ENCODE peak calls at places on chromosomes 6 and 20, in seven cellular contexts. V, G, I, N, H, W and J are unnamed samples.

GRCh38 chr6:130962951-130963350 is 100.1 kb downstream of the EPB41L2 start:
- DNase-seq in G (no peak), H (no peak), V (no peak), I (no peak), N (no peak), W (no peak), J (no peak)

GRCh38 chr6:35311390-35312075 is 13.9 kb downstream of the DEF6 start:
- DNase-seq in G (peak), I (peak), W (no peak), H (no peak), N (no peak), V (no peak), J (no peak)

GRCh38 chr6:138724015-138724414 is 49.6 kb upstream of the CCDC28A start:
- DNase-seq in V (peak), N (peak), I (no peak), W (peak), G (no peak), H (no peak), J (peak)

GRCh38 chr6:148177589-148178233 is 164.9 kb upstream of the SASH1 start:
- DNase-seq in I (no peak), W (peak), H (peak), V (peak), N (peak), G (no peak), J (peak)

GRCh38 chr6:145214570-145214969 is 520.8 kb downstream of the EPM2A start:
- DNase-seq in N (no peak), V (peak), W (peak), H (peak), I (no peak), G (no peak), J (no peak)

GRCh38 chr20:55160022-55160421 is 684.6 kb downstream of the DOK5 start:
- DNase-seq in V (no peak), W (no peak), H (peak), G (no peak), N (no peak), I (no peak), J (no peak)

GRCh38 chr6:111894272-111894671 is 21.0 kb upstream of the FYN start:
- DNase-seq in W (peak), G (no peak), H (peak), V (peak), I (no peak), N (no peak), J (no peak)

GRCh38 chr6:15421945-15422733 is 176.3 kb downstream of the JARID2 start:
- DNase-seq in V (no peak), N (no peak), H (no peak), G (no peak), W (no peak), I (no peak), J (no peak)

GRCh38 chr6:12818324-12818723 is 101.8 kb downstream of the PHACTR1 start:
- DNase-seq in N (no peak), G (no peak), I (no peak), H (no peak), V (peak), W (no peak), J (no peak)

GRCh38 chr6:37525460-37526357 is 26.0 kb upstream of the CCDC167 start:
- DNase-seq in W (peak), G (no peak), I (no peak), N (no peak), H (no peak), V (peak), J (no peak)

GRCh38 chr6:152975204-152975915 is 7.5 kb downstream of the FBXO5 start:
- DNase-seq in G (no peak), I (no peak), W (no peak), N (no peak), H (no peak), V (no peak), J (no peak)

GRCh38 chr20:23048283-23049200 is 930 bp downstream of the THBD start:
- DNase-seq in G (no peak), V (peak), H (peak), N (peak), I (no peak), W (peak), J (no peak)

GRCh38 chr6:79657238-79657637 is 26.1 kb downstream of the SH3BGRL2 start:
- DNase-seq in W (no peak), I (no peak), H (no peak), G (no peak), V (no peak), N (no peak), J (no peak)

GRCh38 chr20:17498181-17498580 is 33.0 kb downstream of the BFSP1 start:
- DNase-seq in H (peak), G (no peak), W (peak), N (no peak), V (no peak), I (no peak), J (no peak)

GRCh38 chr20:3670511-3670910 is 7.3 kb upstream of the GFRA4 start:
- DNase-seq in G (no peak), H (no peak), W (peak), N (no peak), I (no peak), V (peak), J (no peak)

GRCh38 chr20:38355161-38356012 is 9.1 kb downstream of the LBP start:
- DNase-seq in H (no peak), N (no peak), G (no peak), V (no peak), I (no peak), W (no peak), J (no peak)

GRCh38 chr20:17172826-17173420 is 53.9 kb upstream of the PCSK2 start:
- DNase-seq in N (no peak), V (no peak), W (no peak), G (no peak), I (no peak), H (no peak), J (no peak)

GRCh38 chr20:48465271-48465670 is 362.5 kb downstream of the PREX1 start:
- DNase-seq in V (no peak), W (no peak), G (no peak), H (no peak), N (no peak), I (no peak), J (no peak)

GRCh38 chr20:49676581-49677291 is 36.9 kb downstream of the B4GALT5 start:
- DNase-seq in V (peak), W (peak), G (peak), N (no peak), H (peak), I (peak), J (no peak)

GRCh38 chr20:61760321-61761112 is 305.2 kb downstream of the TAF4 start:
- DNase-seq in H (no peak), V (no peak), I (no peak), G (no peak), N (peak), W (no peak), J (no peak)

GRCh38 chr20:44970243-44970757 is 4.0 kb downstream of the STK4 start:
- DNase-seq in W (no peak), I (no peak), V (no peak), N (no peak), H (no peak), G (no peak), J (no peak)

GRCh38 chr6:76683985-76684384 is 611.5 kb upstream of the IMPG1 start:
- DNase-seq in V (no peak), H (no peak), N (no peak), G (no peak), W (no peak), I (no peak), J (no peak)

GRCh38 chr6:33195304-33196022 is 3.2 kb upstream of the COL11A2 start:
- DNase-seq in W (no peak), I (no peak), V (no peak), H (no peak), G (no peak), N (no peak), J (no peak)

GRCh38 chr20:62818592-62819493 is 2.0 kb downstream of the COL9A3 start:
- DNase-seq in V (peak), H (peak), I (no peak), W (peak), N (no peak), G (no peak), J (no peak)

GRCh38 chr6:34973547-34974248 is 84.6 kb downstream of the ANKS1A start:
- DNase-seq in G (no peak), W (peak), V (peak), H (no peak), I (no peak), N (no peak), J (no peak)

GRCh38 chr6:117467876-117468275 is 14.6 kb upstream of the DCBLD1 start:
- DNase-seq in V (no peak), H (no peak), W (no peak), I (no peak), G (no peak), N (no peak), J (no peak)

GRCh38 chr20:2299301-2299700 is 3.5 kb downstream of the TGM3 start:
- DNase-seq in W (no peak), G (no peak), N (peak), H (no peak), I (no peak), V (no peak), J (no peak)

GRCh38 chr6:46925563-46926253 is 4.0 kb upstream of the ADGRF5 start:
- DNase-seq in W (peak), I (no peak), H (peak), N (peak), V (peak), G (no peak), J (peak)

GRCh38 chr20:57896017-57896416 is 186.2 kb upstream of the PMEPA1 start:
- DNase-seq in H (no peak), G (no peak), V (no peak), I (no peak), N (no peak), W (no peak), J (no peak)

GRCh38 chr20:55471052-55472006 is 534.0 kb downstream of the CBLN4 start:
- DNase-seq in I (no peak), H (no peak), W (no peak), V (no peak), N (no peak), G (no peak), J (no peak)

GRCh38 chr20:46128310-46129151 is 10.4 kb downstream of the CD40 start:
- DNase-seq in H (no peak), N (no peak), I (no peak), G (no peak), V (peak), W (peak), J (no peak)

GRCh38 chr6:87656857-87657256 is 45.2 kb downstream of the AKIRIN2 start:
- DNase-seq in H (no peak), V (no peak), N (no peak), W (peak), G (no peak), I (no peak), J (no peak)

GRCh38 chr6:137927777-137928218 is 60.7 kb downstream of the TNFAIP3 start:
- DNase-seq in W (peak), I (peak), V (peak), H (peak), G (peak), N (no peak), J (no peak)

GRCh38 chr6:2900821-2901644 is 2.1 kb downstream of the SERPINB9 start:
- DNase-seq in H (no peak), W (peak), N (no peak), G (no peak), I (no peak), V (peak), J (no peak)

GRCh38 chr6:85354761-85355618 is 94.9 kb upstream of the NT5E start:
- DNase-seq in N (peak), H (peak), G (peak), W (peak), V (peak), I (peak), J (peak)

GRCh38 chr6:94501546-94501945 is 1075.8 kb upstream of the MANEA start:
- DNase-seq in H (peak), I (no peak), V (peak), N (no peak), W (no peak), G (no peak), J (no peak)

GRCh38 chr6:168118935-168119334 is 39.9 kb upstream of the FRMD1 start:
- DNase-seq in H (no peak), G (no peak), V (no peak), N (peak), I (no peak), W (no peak), J (no peak)

GRCh38 chr6:106103728-106104109 is 17.6 kb downstream of the PRDM1 start:
- DNase-seq in I (no peak), N (no peak), V (no peak), G (peak), H (peak), W (no peak), J (no peak)

GRCh38 chr20:7760261-7761048 is 179.8 kb downstream of the HAO1 start:
- DNase-seq in G (no peak), V (no peak), H (no peak), N (no peak), W (no peak), I (no peak), J (no peak)

GRCh38 chr6:136782021-136782770 is 10.1 kb downstream of the MAP3K5 start:
- DNase-seq in W (peak), G (no peak), V (peak), I (no peak), H (peak), N (no peak), J (no peak)

GRCh38 chr6:134621858-134622257 is 303.9 kb upstream of the SGK1 start:
- DNase-seq in G (no peak), V (no peak), N (no peak), H (peak), W (peak), I (no peak), J (no peak)
- H3K4me3 ChIP-seq in G (no peak), V (no peak), N (no peak), H (no peak), W (no peak), I (no peak), J (no peak)

GRCh38 chr20:35285806-35286076 is 1.2 kb upstream of the EIF6 start:
- DNase-seq in H (no peak), I (no peak), N (no peak), V (no peak), W (peak), G (no peak), J (no peak)
- H3K4me3 ChIP-seq in H (no peak), I (no peak), N (no peak), V (no peak), W (no peak), G (no peak), J (no peak)

DNA sequence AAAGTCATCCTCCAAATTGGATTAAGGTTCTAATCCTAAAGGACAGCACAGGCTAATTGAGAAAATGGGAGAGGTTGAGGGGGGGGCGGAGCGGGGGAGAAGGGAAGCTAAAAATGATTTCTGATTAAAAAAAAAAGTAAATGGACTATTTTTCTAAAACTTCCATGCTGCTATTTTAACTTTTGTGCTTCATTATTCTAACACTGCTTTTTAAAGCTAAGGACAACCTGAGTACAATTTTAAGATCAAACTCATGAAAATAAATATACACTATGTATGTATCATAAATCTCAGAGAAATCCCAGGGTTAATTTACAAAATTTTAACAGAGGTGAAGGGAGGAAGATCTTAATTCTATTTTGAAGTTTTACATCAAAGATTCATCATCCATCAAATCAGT is 4.4 kb downstream of the MAN1A1 start:
- DNase-seq in G (no peak), I (no peak), H (no peak), N (no peak), W (no peak), V (no peak), J (no peak)
- H3K4me3 ChIP-seq in G (no peak), I (no peak), H (no peak), N (peak), W (no peak), V (no peak), J (no peak)

GRCh38 chr6:158611600-158612041 is 32.9 kb downstream of the DYNLT1 start:
- DNase-seq in I (no peak), G (no peak), W (no peak), N (no peak), V (no peak), H (peak), J (no peak)
- H3K4me3 ChIP-seq in I (no peak), G (no peak), W (no peak), N (peak), V (no peak), H (no peak), J (no peak)

GRCh38 chr6:4128072-4128471 is 7.3 kb downstream of the ECI2 start:
- DNase-seq in W (no peak), H (no peak), V (no peak), I (no peak), N (no peak), G (no peak), J (no peak)

GRCh38 chr6:4129446-4129845 is 5.9 kb downstream of the ECI2 start:
- DNase-seq in I (no peak), G (no peak), W (no peak), H (no peak), N (no peak), V (no peak), J (no peak)

GRCh38 chr6:4130357-4130987 is 4.9 kb downstream of the ECI2 start:
- DNase-seq in N (no peak), W (no peak), G (no peak), H (no peak), I (no peak), V (no peak), J (no peak)

GRCh38 chr6:4125933-4126864 is 9.2 kb downstream of the ECI2 start:
- DNase-seq in V (peak), H (peak), I (no peak), G (no peak), N (no peak), W (peak), J (peak)

DNA sequence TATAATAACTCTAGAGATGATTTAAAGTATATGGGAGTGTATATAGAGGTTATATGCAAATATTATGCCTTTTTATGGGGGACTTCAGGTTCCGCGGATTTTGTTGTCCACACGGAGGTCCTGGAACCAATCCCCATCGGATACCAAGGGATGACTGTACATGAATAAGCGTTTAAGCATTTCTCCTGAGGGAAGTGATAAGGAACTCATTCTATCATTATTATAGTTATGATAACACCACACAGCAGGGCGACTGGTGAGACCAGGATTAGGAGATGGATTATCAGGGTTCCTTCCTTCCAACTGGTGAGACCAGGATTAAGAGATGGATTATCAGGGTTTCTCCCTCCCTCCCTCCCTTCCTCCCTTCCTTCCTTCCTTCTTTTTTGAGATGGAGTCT is 6.6 kb downstream of the ECI2 start:
- DNase-seq in G (no peak), H (no peak), I (no peak), V (peak), W (peak), N (no peak), J (no peak)
- H3K4me3 ChIP-seq in G (no peak), H (no peak), I (no peak), V (no peak), W (no peak), N (no peak), J (no peak)

DNA sequence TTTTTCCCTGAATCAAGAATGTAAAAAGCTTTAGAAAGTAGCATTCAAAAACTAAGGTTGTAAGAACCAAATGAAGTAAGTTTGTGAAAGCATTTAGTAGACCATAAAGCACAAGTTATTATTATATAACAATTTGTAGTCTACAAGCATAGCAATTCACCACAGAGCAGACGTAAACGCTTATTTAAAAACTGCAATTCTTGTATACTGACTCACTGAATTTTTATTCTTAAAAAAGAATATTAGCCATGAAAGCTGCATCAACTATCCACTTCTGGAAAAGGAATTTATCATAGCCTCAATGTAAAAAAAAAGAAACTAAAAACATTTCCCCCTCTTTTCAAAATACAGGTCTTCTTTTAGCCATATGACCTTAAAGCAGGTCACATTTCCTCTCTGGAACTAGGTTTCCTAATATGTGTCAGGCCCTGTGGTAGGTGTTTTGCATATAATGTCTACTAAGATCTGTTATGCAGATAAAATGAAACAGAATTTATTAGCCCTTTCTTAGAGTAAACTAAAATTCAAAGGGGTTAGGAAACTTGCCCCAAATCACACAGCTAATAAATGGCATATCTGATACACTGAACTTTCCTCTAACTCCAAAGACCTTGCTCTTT is 2.1 kb downstream of the MAP3K7 start:
- DNase-seq in V (peak), H (no peak), I (no peak), W (peak), G (no peak), N (no peak), J (no peak)
- H3K4me3 ChIP-seq in V (peak), H (peak), I (no peak), W (no peak), G (no peak), N (no peak), J (peak)

DNA sequence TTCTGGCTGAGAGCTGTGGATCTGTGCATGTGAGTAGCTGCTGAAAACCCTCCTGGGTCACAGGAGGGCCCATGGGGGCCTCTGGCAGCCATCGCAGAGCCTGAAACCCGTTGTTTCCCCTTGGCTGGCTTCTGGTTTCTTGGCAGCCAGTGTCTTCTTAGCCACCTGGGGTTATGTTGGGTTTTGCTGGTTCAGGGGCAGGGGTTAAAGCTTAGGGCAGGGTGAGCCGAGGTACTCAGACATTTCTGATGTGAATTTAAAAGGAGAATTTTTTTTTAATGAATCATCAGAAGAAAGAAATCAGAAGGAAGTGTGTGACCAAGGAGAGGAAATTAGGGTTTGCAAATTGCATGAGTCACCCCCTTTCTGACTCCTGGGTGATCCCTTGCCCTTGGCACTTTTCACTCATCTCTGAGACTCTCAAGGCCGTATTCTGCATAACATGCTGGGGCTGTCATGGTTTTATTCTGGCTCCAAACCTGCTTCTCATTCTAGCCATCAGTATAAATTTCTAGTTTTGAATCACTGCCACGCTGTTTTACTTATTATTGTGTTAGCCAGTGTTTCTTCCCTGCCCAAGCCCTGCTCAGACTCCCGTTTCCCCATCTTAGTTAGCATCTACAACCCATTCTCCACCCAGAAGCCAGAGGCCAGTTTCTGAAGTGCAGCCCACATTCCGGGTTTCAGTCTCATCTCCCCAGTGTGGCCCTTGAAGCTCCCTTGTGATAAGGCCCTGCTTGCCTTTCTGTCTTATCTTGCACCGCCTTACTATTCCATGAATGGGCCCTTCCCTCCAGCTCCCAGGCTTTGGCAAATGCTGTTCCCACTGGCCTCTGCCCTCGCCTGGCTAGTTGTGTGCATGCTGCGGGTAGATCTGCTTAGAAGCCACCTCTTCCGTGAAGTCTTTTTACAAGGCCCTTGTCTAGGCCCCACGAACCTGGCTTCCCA is 40.9 kb downstream of the TOX2 start:
- DNase-seq in H (peak), G (peak), W (peak), V (peak), I (no peak), N (no peak), J (peak)
- H3K4me3 ChIP-seq in H (no peak), G (no peak), W (no peak), V (no peak), I (no peak), N (no peak), J (no peak)

GRCh38 chr20:10113746-10114145 is 79.0 kb downstream of the ANKEF1 start:
- DNase-seq in G (no peak), I (no peak), V (no peak), H (peak), W (peak), N (no peak), J (peak)
- H3K4me3 ChIP-seq in G (no peak), I (no peak), V (no peak), H (no peak), W (no peak), N (no peak), J (no peak)